ENCODE peak calls at places on chromosomes 1 and 21, in eight cellular contexts. J, K, N, C, X, G, I and S are unnamed samples.

GRCh38 chr1:26126321-26127084 is 14.9 kb downstream of the PDIK1L start:
- DNase-seq in C (no peak), K (no peak), N (peak; percentile 22), J (no peak), X (no peak), G (no peak), I (no peak), S (peak; percentile 96)

GRCh38 chr1:31927661-31927980 is 10.5 kb downstream of the PTP4A2 start:
- DNase-seq in N (no peak), I (no peak), K (no peak), G (no peak), C (no peak), X (no peak), J (no peak), S (no peak)

GRCh38 chr1:19443321-19443720 is 42.0 kb downstream of the CAPZB start:
- DNase-seq in X (no peak), G (no peak), C (no peak), I (no peak), N (no peak), J (no peak), K (no peak), S (no peak)

GRCh38 chr1:21329209-21329844 is 39.1 kb upstream of the ECE1 start:
- DNase-seq in C (peak; percentile 74), I (no peak), X (no peak), K (no peak), G (no peak), N (no peak), J (no peak), S (peak; percentile 80)

GRCh38 chr21:28761709-28762356 is 230.8 kb downstream of the LTN1 start:
- DNase-seq in X (no peak), I (no peak), K (no peak), J (no peak), G (peak; percentile 72), C (no peak), N (no peak), S (no peak)

GRCh38 chr1:8844421-8845063 is 27.1 kb upstream of the RERE start:
- DNase-seq in C (no peak), N (no peak), K (no peak), I (no peak), X (no peak), J (no peak), G (no peak), S (no peak)

GRCh38 chr1:94425821-94426484 is 7.8 kb downstream of the ABCD3 start:
- DNase-seq in N (no peak), I (no peak), G (no peak), K (no peak), X (no peak), C (no peak), J (no peak), S (no peak)

GRCh38 chr1:224513787-224514209 is 79.2 kb upstream of the WDR26 start:
- DNase-seq in K (peak; percentile 55), C (peak; percentile 92), N (peak; percentile 74), J (no peak), X (no peak), G (peak; percentile 86), I (peak; percentile 87), S (peak; percentile 75)

GRCh38 chr1:36156329-36157114 is 562 bp downstream of the MAP7D1 start:
- DNase-seq in I (no peak), J (no peak), G (peak; percentile 76), C (peak; percentile 96), X (no peak), N (no peak), K (no peak), S (peak; percentile 57)

GRCh38 chr1:2355408-2356261 is 35.7 kb downstream of the MORN1 start:
- DNase-seq in J (no peak), C (no peak), G (no peak), I (no peak), K (no peak), N (no peak), X (no peak), S (no peak)

GRCh38 chr1:97277891-97278662 is 556.5 kb downstream of the PTBP2 start:
- DNase-seq in N (no peak), I (no peak), J (no peak), K (peak; percentile 38), G (peak; percentile 86), X (peak; percentile 22), C (no peak), S (peak; percentile 51)

GRCh38 chr1:175848329-175848728 is 104.9 kb upstream of the TNR start:
- DNase-seq in N (no peak), K (no peak), J (no peak), X (no peak), G (no peak), I (no peak), C (no peak), S (no peak)

GRCh38 chr21:46069719-46070279 is 28.1 kb upstream of the COL6A2 start:
- DNase-seq in X (no peak), N (no peak), C (peak; percentile 47), I (no peak), G (no peak), K (no peak), J (no peak), S (no peak)

GRCh38 chr1:42003433-42003832 is 84.7 kb upstream of the HIVEP3 start:
- DNase-seq in K (no peak), N (no peak), G (no peak), C (no peak), J (no peak), X (no peak), I (peak; percentile 5), S (no peak)

GRCh38 chr1:198771562-198772153 is 132.8 kb downstream of the PTPRC start:
- DNase-seq in J (peak; percentile 27), X (no peak), K (no peak), N (no peak), I (peak; percentile 26), C (no peak), G (peak; percentile 38), S (peak; percentile 16)

GRCh38 chr1:187631984-187632383 is 803.2 kb downstream of the PLA2G4A start:
- DNase-seq in X (no peak), C (no peak), N (no peak), G (no peak), J (no peak), I (no peak), K (no peak), S (no peak)

GRCh38 chr1:244800821-244801220 is 34.6 kb upstream of the COX20 start:
- DNase-seq in C (no peak), K (no peak), I (no peak), N (no peak), G (no peak), J (no peak), X (no peak), S (no peak)